ENCODE peak calls at places on chromosome 9, in eight cellular contexts. J is HCT116, D is A549, V is HepG2, U is H1, C is GM12878, X is endothelial cell of umbilical vein, L is K562. Y is an unnamed sample.

GRCh38 chr9:96686638-96687335 is 31.7 kb upstream of the PRXL2C start:
- DNase-seq in J (no peak), D (peak), V (no peak), U (peak), C (no peak), X (peak), L (no peak), Y (no peak)

GRCh38 chr9:70477907-70478480 is 63.5 kb upstream of the KLF9 start:
- DNase-seq in J (no peak), D (no peak), V (no peak), U (no peak), C (no peak), X (no peak), L (no peak), Y (no peak)

GRCh38 chr9:135805422-135806022 is 101.8 kb downstream of the CAMSAP1 start:
- DNase-seq in J (no peak), D (no peak), V (no peak), U (peak), C (no peak), X (no peak), L (no peak), Y (peak)

GRCh38 chr9:14396171-14396570 is 82.2 kb upstream of the NFIB start:
- DNase-seq in J (no peak), D (no peak), V (no peak), U (no peak), C (no peak), X (no peak), L (no peak), Y (no peak)

GRCh38 chr9:14313951-14314423 is at the start of gene NFIB:
- DNase-seq in J (no peak), D (peak), V (peak), U (peak), C (no peak), X (peak), L (peak), Y (no peak)

GRCh38 chr9:78297672-78297961 is 692 bp downstream of the PSAT1 start:
- DNase-seq in J (no peak), D (no peak), V (no peak), U (no peak), C (no peak), X (no peak), L (no peak), Y (no peak)

GRCh38 chr9:112784020-112784788 is 33.6 kb downstream of the SNX30 start:
- DNase-seq in J (no peak), D (no peak), V (no peak), U (peak), C (no peak), X (peak), L (no peak), Y (no peak)

GRCh38 chr9:136370687-136371530 is 2.6 kb downstream of the CARD9 start:
- DNase-seq in J (no peak), D (no peak), V (no peak), U (no peak), C (no peak), X (no peak), L (no peak), Y (no peak)

GRCh38 chr9:71767421-71768321 is 642 bp downstream of the CEMIP2 start:
- DNase-seq in J (no peak), D (no peak), V (no peak), U (peak), C (no peak), X (peak), L (peak), Y (no peak)

GRCh38 chr9:124450241-124450924 is at the start of gene ADGRD2:
- DNase-seq in J (no peak), D (no peak), V (no peak), U (peak), C (no peak), X (peak), L (peak), Y (no peak)

GRCh38 chr9:114078021-114078780 is at the start of gene AMBP:
- DNase-seq in J (no peak), D (no peak), V (peak), U (no peak), C (no peak), X (no peak), L (peak), Y (peak)

GRCh38 chr9:76691761-76692313 is 72.4 kb upstream of the PCA3 start:
- DNase-seq in J (no peak), D (no peak), V (no peak), U (peak), C (no peak), X (peak), L (no peak), Y (no peak)

GRCh38 chr9:33106827-33107621 is 30.6 kb upstream of the SMU1 start:
- DNase-seq in J (no peak), D (no peak), V (no peak), U (no peak), C (no peak), X (peak), L (peak), Y (no peak)

GRCh38 chr9:116704470-116704869 is 17.4 kb downstream of the TRIM32 start:
- DNase-seq in J (no peak), D (no peak), V (no peak), U (no peak), C (no peak), X (no peak), L (no peak), Y (no peak)

GRCh38 chr9:129506892-129507291 is 114.0 kb downstream of the C9orf50 start:
- DNase-seq in J (no peak), D (no peak), V (no peak), U (no peak), C (no peak), X (peak), L (no peak), Y (peak)

GRCh38 chr9:129888085-129888808 is 53.0 kb downstream of the USP20 start:
- DNase-seq in J (no peak), D (no peak), V (no peak), U (no peak), C (peak), X (no peak), L (peak), Y (peak)

GRCh38 chr9:128091144-128091543 is 23.1 kb downstream of the SLC25A25 start:
- DNase-seq in J (no peak), D (no peak), V (no peak), U (peak), C (no peak), X (peak), L (peak), Y (no peak)
- H3K4me3 ChIP-seq in J (no peak), D (no peak), V (no peak), U (no peak), C (no peak), X (no peak), L (no peak), Y (no peak)

DNA sequence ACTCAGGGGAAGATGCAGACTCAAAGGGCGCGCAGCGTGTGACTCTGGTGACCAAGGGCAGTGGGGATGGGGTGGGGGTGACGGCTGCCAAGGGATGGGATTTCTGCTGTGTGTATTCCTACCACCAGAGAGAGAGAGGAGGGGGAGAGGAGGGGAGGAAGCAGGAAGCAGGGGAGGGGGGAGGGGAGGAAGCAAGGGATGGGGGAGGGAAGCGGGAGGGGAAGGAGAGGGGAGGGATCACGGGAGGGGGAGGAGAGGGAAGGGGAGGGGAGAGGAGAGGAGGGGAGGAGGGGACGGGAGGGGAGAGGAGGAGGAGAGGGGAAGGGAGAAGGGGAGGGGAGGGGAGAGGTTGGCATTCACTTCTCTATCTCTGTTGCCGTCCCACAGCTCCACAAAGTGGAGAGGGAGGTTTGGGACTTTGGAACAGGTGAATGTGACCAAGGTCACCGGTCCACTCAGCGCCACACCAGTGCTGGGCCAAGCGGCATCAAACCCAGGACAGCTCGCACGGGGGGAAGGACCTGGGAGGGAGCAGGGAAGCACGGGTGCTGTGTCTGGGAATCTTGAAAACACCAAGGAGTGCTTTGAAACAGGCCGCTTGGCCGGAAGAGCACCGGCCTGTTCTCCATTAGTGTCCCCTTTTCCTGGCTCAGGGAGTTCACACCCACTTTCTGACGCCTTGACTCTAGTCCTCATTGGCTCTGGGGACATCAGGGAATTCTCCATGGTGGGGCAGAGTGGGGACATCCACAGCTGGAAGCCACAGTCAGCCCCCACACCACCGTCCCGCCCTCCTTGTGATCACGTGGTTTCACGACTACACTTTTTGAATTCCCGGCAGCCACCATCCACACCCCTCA is 77.4 kb downstream of the VAV2 start:
- DNase-seq in J (no peak), D (no peak), V (peak), U (no peak), C (no peak), X (no peak), L (no peak), Y (no peak)
- TF ChIP-seq MAX in J (no peak), D (no peak), V (peak), U (no peak), C (no peak), X (no peak), L (no peak), Y (no peak)

DNA sequence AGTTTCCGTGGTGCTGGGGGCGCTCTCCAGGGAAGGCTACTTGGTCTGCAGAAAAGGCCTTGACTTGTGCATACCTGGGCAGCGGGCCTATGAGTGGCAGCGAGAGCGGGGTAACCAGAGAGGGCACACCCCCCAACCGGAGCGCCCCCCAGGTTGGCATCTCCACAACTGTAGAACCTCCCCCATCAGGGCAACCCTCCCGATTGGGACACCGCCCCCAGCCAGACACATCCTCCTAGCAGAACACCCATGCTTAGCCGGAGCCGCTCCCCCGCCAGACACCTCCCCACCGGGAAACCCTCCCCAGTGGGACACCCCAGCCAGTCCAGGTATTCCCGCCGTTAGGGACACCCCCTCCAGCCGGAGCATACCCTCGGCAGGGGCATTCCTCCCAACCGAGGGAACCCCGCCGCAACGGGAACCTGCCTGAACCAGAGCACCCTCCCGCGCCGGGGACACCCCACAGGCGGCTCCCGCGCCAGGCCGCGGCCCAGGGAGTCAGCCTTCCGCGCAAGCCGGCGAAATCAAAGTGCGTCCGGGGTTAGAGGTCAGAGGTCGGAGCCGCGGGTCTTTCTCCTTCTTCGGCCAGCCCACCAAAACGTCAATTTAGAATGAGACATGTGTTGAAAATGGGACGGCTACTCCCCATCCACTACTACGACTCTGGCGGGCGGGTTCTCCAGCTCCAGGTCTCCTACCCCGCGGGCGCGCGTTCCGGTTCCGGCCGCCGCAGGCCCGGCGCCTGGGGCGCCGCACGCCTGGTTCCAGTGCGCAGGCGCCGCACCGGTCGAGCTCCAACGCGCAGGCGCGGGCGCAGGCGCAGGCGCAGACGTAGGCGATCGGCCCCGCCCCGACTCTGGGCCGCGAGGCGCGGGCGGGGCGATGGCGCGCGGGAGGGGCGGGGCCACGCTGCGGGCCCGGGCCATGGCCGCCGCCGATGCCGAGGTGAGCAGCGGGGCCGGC is at the start of gene EHMT1:
- DNase-seq in J (peak), D (peak), V (peak), U (peak), C (peak), X (peak), L (peak), Y (peak)
- TF ChIP-seq CTCF in J (no peak), D (no peak), V (peak), U (no peak), C (no peak), X (no peak), L (no peak), Y (no peak)

GRCh38 chr9:16884952-16885513 is 14.6 kb upstream of the BNC2 start:
- DNase-seq in J (no peak), D (no peak), V (no peak), U (no peak), C (no peak), X (no peak), L (no peak), Y (peak)

GRCh38 chr9:16883586-16883985 is 13.1 kb upstream of the BNC2 start:
- DNase-seq in J (no peak), D (no peak), V (no peak), U (no peak), C (no peak), X (no peak), L (no peak), Y (no peak)

GRCh38 chr9:16884373-16884772 is 13.9 kb upstream of the BNC2 start:
- DNase-seq in J (no peak), D (no peak), V (no peak), U (no peak), C (no peak), X (no peak), L (no peak), Y (peak)

GRCh38 chr9:16888594-16888993 is 18.1 kb upstream of the BNC2 start:
- DNase-seq in J (no peak), D (no peak), V (no peak), U (no peak), C (no peak), X (no peak), L (no peak), Y (no peak)

DNA sequence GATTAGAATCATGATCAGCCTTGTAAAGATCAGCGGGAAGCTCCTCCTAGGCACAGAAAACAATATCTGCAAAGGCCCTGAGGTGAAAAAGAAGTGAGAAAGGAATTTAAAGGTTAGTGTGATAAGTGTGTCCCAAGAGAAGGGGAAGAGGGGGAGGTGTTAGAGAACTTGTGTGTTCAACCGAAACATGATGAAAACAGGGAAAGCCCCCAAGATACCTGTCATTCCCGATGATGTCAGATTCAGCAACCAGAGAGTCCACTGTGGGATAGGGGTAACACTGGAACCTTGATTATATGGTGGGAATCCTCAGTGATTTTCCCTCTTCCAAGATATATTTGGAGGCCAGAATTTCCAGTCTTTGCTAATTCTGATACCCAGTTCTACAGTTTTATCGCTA is 15.4 kb upstream of the BNC2 start:
- DNase-seq in J (no peak), D (no peak), V (no peak), U (no peak), C (no peak), X (no peak), L (no peak), Y (peak)
- H3K4me3 ChIP-seq in J (no peak), D (no peak), V (no peak), U (no peak), C (no peak), X (no peak), L (no peak), Y (no peak)

GRCh38 chr9:2700398-2700797 is 16.9 kb upstream of the KCNV2 start:
- DNase-seq in J (no peak), D (no peak), V (no peak), U (no peak), C (no peak), X (no peak), L (no peak), Y (no peak)
- TF ChIP-seq MAX in J (no peak), D (no peak), V (no peak), U (no peak), C (no peak), X (no peak), L (no peak), Y (no peak)

GRCh38 chr9:36258170-36258988 is at the start of gene GNE:
- DNase-seq in J (peak), D (peak), V (peak), U (peak), C (peak), X (peak), L (peak), Y (peak)
- TF ChIP-seq CTCF in J (no peak), D (no peak), V (peak), U (no peak), C (no peak), X (no peak), L (no peak), Y (no peak)